ENCODE peak calls at places on chromosomes 11 and 22, in five cellular contexts. U is AG04450, E is GM10248, J is NCI-H748 treated with DMSO at 0.1 percent for 48 hours, P is NB4. L is an unnamed sample.

GRCh38 chr11:422249-422656 is 7.5 kb upstream of the SIGIRR start:
- DNase-seq in U (no peak), E (no peak), J (no peak), P (no peak), L (no peak)

GRCh38 chr11:118005224-118006152 is 19.3 kb downstream of the IL10RA start:
- DNase-seq in U (no peak), E (no peak), J (no peak), P (no peak), L (no peak)

GRCh38 chr11:117641008-117641915 is 155.8 kb downstream of the DSCAML1 start:
- DNase-seq in U (no peak), E (no peak), J (no peak), P (no peak), L (no peak)

GRCh38 chr11:8642226-8642625 is 40.2 kb downstream of the TRIM66 start:
- DNase-seq in U (no peak), E (no peak), J (no peak), P (no peak), L (no peak)

GRCh38 chr22:37021710-37022482 is 2.4 kb downstream of the MPST start:
- DNase-seq in U (no peak), E (peak; percentile 82), J (no peak), P (peak; percentile 74), L (peak; percentile 69)

GRCh38 chr22:32854351-32854804 is 52.9 kb downstream of the TIMP3 start:
- DNase-seq in U (no peak), E (no peak), J (no peak), P (no peak), L (no peak)

GRCh38 chr11:117875397-117876048 is 935 bp downstream of the FXYD6 start:
- DNase-seq in U (no peak), E (no peak), J (peak; percentile 19), P (no peak), L (peak; percentile 26)

GRCh38 chr11:95229199-95230053 is 1.6 kb downstream of the SESN3 start:
- DNase-seq in U (no peak), E (no peak), J (no peak), P (peak; percentile 43), L (no peak)

GRCh38 chr22:24121938-24122337 is 59.3 kb upstream of the SUSD2 start:
- DNase-seq in U (no peak), E (no peak), J (no peak), P (no peak), L (no peak)

GRCh38 chr22:28930357-28931007 is 47.1 kb downstream of the ZNRF3 start:
- DNase-seq in U (no peak), E (no peak), J (no peak), P (no peak), L (no peak)

GRCh38 chr11:73538381-73538872 is 59.5 kb downstream of the FAM168A start:
- DNase-seq in U (no peak), E (peak; percentile 55), J (no peak), P (peak; percentile 61), L (no peak)

GRCh38 chr11:34345012-34345804 is 12.6 kb downstream of the ABTB2 start:
- DNase-seq in U (no peak), E (no peak), J (peak; percentile 75), P (peak; percentile 70), L (no peak)

GRCh38 chr22:37545703-37546435 is 14.4 kb upstream of the CDC42EP1 start:
- DNase-seq in U (peak; percentile 84), E (no peak), J (no peak), P (no peak), L (no peak)

GRCh38 chr11:872799-873198 is 30.1 kb downstream of the TSPAN4 start:
- DNase-seq in U (no peak), E (no peak), J (no peak), P (no peak), L (no peak)

GRCh38 chr11:119852741-119853140 is 123.7 kb upstream of the NECTIN1 start:
- DNase-seq in U (no peak), E (no peak), J (no peak), P (no peak), L (no peak)

GRCh38 chr11:16603890-16604783 is 134.3 kb upstream of the C11orf58 start:
- DNase-seq in U (no peak), E (peak; percentile 10), J (no peak), P (no peak), L (no peak)

GRCh38 chr22:30159561-30160353 is 79.5 kb downstream of the HORMAD2 start:
- DNase-seq in U (peak; percentile 60), E (no peak), J (no peak), P (no peak), L (no peak)

GRCh38 chr22:17120711-17121234 is 387 bp downstream of the TMEM121B start:
- DNase-seq in U (no peak), E (no peak), J (no peak), P (peak; percentile 66), L (no peak)

GRCh38 chr11:84800755-84801346 is 826.3 kb downstream of the DLG2 start:
- DNase-seq in U (peak; percentile 15), E (no peak), J (no peak), P (no peak), L (no peak)

GRCh38 chr22:31329453-31330215 is 16.5 kb downstream of the PATZ1 start:
- DNase-seq in U (no peak), E (no peak), J (no peak), P (no peak), L (no peak)

GRCh38 chr22:48968201-48968959 is 859.3 kb downstream of the BRD1 start:
- DNase-seq in U (no peak), E (no peak), J (peak; percentile 39), P (no peak), L (no peak)

GRCh38 chr22:22720201-22720723 is 75.8 kb downstream of the GGTLC2 start:
- DNase-seq in U (no peak), E (peak; percentile 72), J (peak; percentile 6), P (peak; percentile 79), L (peak; percentile 61)

GRCh38 chr11:113874920-113875413 is 405 bp downstream of the USP28 start:
- DNase-seq in U (no peak), E (no peak), J (no peak), P (no peak), L (peak; percentile 62)

GRCh38 chr11:73317373-73317772 is 9.3 kb downstream of the ARHGEF17 start:
- DNase-seq in U (no peak), E (no peak), J (no peak), P (no peak), L (no peak)

GRCh38 chr22:37206841-37207821 is 5.1 kb downstream of the SSTR3 start:
- DNase-seq in U (no peak), E (no peak), J (no peak), P (no peak), L (no peak)

GRCh38 chr11:19279455-19279854 is 38.7 kb upstream of the E2F8 start:
- DNase-seq in U (no peak), E (no peak), J (peak; percentile 5), P (peak; percentile 78), L (no peak)

GRCh38 chr11:56906683-56907148 is 82.0 kb upstream of the OR5AK2 start:
- DNase-seq in U (no peak), E (no peak), J (no peak), P (no peak), L (no peak)

GRCh38 chr11:121508449-121508848 is 55.7 kb upstream of the SORL1-AS1 start:
- DNase-seq in U (no peak), E (no peak), J (no peak), P (no peak), L (no peak)

GRCh38 chr11:14300661-14301304 is 58.2 kb downstream of the RRAS2 start:
- DNase-seq in U (no peak), E (peak; percentile 41), J (peak; percentile 31), P (peak; percentile 66), L (peak; percentile 51)

GRCh38 chr22:31055322-31056159 is 25.6 kb upstream of the SMTN start:
- DNase-seq in U (peak; percentile 98), E (no peak), J (no peak), P (peak; percentile 51), L (no peak)

GRCh38 chr11:79807506-79807905 is 366.7 kb upstream of the TENM4 start:
- DNase-seq in U (no peak), E (no peak), J (no peak), P (no peak), L (no peak)